ENCODE peak calls at places on chromosomes 13 and 19, in seven cellular contexts. One of them, this sample, is unnamed.

GRCh38 chr13:113033498-113033897 is 64.5 kb downstream of the MCF2L start:
- DNase-seq in colonic mucosa: no peak
- DNase-seq in H1: no peak
- DNase-seq in tibial nerve: no peak
- DNase-seq in Peyer's patch: no peak
- DNase-seq in lung: no peak
- DNase-seq in endodermal cell: no peak
- DNase-seq in this sample: no peak

GRCh38 chr19:33512580-33513137 is 8.9 kb downstream of the PEPD start:
- DNase-seq in lung: no peak
- DNase-seq in colonic mucosa: no peak
- DNase-seq in tibial nerve: no peak
- DNase-seq in Peyer's patch: no peak
- DNase-seq in endodermal cell: no peak
- DNase-seq in H1: no peak
- DNase-seq in this sample: no peak

GRCh38 chr13:77016888-77017623 is 9.9 kb downstream of the FBXL3 start:
- DNase-seq in H1: no peak
- DNase-seq in lung: no peak
- DNase-seq in tibial nerve: no peak
- DNase-seq in colonic mucosa: no peak
- DNase-seq in endodermal cell: no peak
- DNase-seq in Peyer's patch: no peak
- DNase-seq in this sample: no peak

GRCh38 chr13:82370306-82370705 is 1512.0 kb downstream of the SLITRK1 start:
- DNase-seq in colonic mucosa: no peak
- DNase-seq in Peyer's patch: no peak
- DNase-seq in H1: no peak
- DNase-seq in tibial nerve: no peak
- DNase-seq in endodermal cell: no peak
- DNase-seq in lung: no peak
- DNase-seq in this sample: no peak

GRCh38 chr13:51066091-51066831 is 44.8 kb downstream of the C13orf42 start:
- DNase-seq in colonic mucosa: no peak
- DNase-seq in H1: no peak
- DNase-seq in lung: no peak
- DNase-seq in tibial nerve: no peak
- DNase-seq in endodermal cell: peak; percentile 45
- DNase-seq in Peyer's patch: no peak
- DNase-seq in this sample: no peak

GRCh38 chr13:101640797-101641400 is 188.4 kb downstream of the ITGBL1 start:
- DNase-seq in tibial nerve: no peak
- DNase-seq in endodermal cell: no peak
- DNase-seq in H1: no peak
- DNase-seq in Peyer's patch: no peak
- DNase-seq in colonic mucosa: no peak
- DNase-seq in lung: no peak
- DNase-seq in this sample: no peak

GRCh38 chr13:21069561-21070004 is 8.2 kb upstream of the LATS2 start:
- DNase-seq in lung: no peak
- DNase-seq in Peyer's patch: no peak
- DNase-seq in H1: no peak
- DNase-seq in endodermal cell: no peak
- DNase-seq in tibial nerve: no peak
- DNase-seq in colonic mucosa: no peak
- DNase-seq in this sample: no peak

GRCh38 chr19:4976412-4977298 is 7.7 kb downstream of the KDM4B start:
- DNase-seq in lung: peak; percentile 80
- DNase-seq in colonic mucosa: peak; percentile 45
- DNase-seq in H1: no peak
- DNase-seq in tibial nerve: peak; percentile 74
- DNase-seq in Peyer's patch: no peak
- DNase-seq in endodermal cell: peak; percentile 83
- DNase-seq in this sample: no peak

GRCh38 chr13:75258159-75258782 is 223.7 kb downstream of the TBC1D4 start:
- DNase-seq in lung: no peak
- DNase-seq in endodermal cell: no peak
- DNase-seq in H1: no peak
- DNase-seq in Peyer's patch: no peak
- DNase-seq in colonic mucosa: no peak
- DNase-seq in tibial nerve: no peak
- DNase-seq in this sample: no peak

GRCh38 chr13:47250141-47250540 is 353.3 kb upstream of the HTR2A start:
- DNase-seq in endodermal cell: no peak
- DNase-seq in tibial nerve: no peak
- DNase-seq in H1: no peak
- DNase-seq in Peyer's patch: no peak
- DNase-seq in lung: no peak
- DNase-seq in colonic mucosa: no peak
- DNase-seq in this sample: no peak

GRCh38 chr13:61778531-61778930 is 362.9 kb upstream of the PCDH20 start:
- DNase-seq in lung: no peak
- DNase-seq in tibial nerve: no peak
- DNase-seq in Peyer's patch: no peak
- DNase-seq in endodermal cell: no peak
- DNase-seq in H1: peak; percentile 44
- DNase-seq in colonic mucosa: no peak
- DNase-seq in this sample: no peak

GRCh38 chr13:112072531-112073244 is 5.7 kb downstream of the SOX1 start:
- DNase-seq in lung: no peak
- DNase-seq in endodermal cell: peak; percentile 91
- DNase-seq in H1: no peak
- DNase-seq in tibial nerve: no peak
- DNase-seq in colonic mucosa: no peak
- DNase-seq in Peyer's patch: no peak
- DNase-seq in this sample: peak; percentile 7

GRCh38 chr19:3606690-3607289 is at the start of gene TBXA2R:
- DNase-seq in Peyer's patch: peak; percentile 67
- DNase-seq in colonic mucosa: peak; percentile 80
- DNase-seq in lung: peak; percentile 55
- DNase-seq in H1: no peak
- DNase-seq in endodermal cell: peak; percentile 91
- DNase-seq in tibial nerve: peak; percentile 78
- DNase-seq in this sample: peak; percentile 90

GRCh38 chr19:45391346-45391745 is 13.5 kb downstream of the PPP1R13L start:
- DNase-seq in tibial nerve: no peak
- DNase-seq in H1: no peak
- DNase-seq in colonic mucosa: no peak
- DNase-seq in Peyer's patch: no peak
- DNase-seq in endodermal cell: peak; percentile 73
- DNase-seq in lung: no peak
- DNase-seq in this sample: no peak

GRCh38 chr13:24910502-24911134 is 146.6 kb downstream of the RNF17 start:
- DNase-seq in endodermal cell: no peak
- DNase-seq in tibial nerve: no peak
- DNase-seq in H1: no peak
- DNase-seq in Peyer's patch: no peak
- DNase-seq in colonic mucosa: peak; percentile 41
- DNase-seq in lung: no peak
- DNase-seq in this sample: no peak

GRCh38 chr19:19900124-19900523 is 622 bp upstream of the ZNF93 start:
- DNase-seq in H1: no peak
- DNase-seq in lung: no peak
- DNase-seq in colonic mucosa: no peak
- DNase-seq in Peyer's patch: no peak
- DNase-seq in endodermal cell: no peak
- DNase-seq in tibial nerve: no peak
- DNase-seq in this sample: peak; percentile 35

GRCh38 chr13:113047587-113047986 is 58.0 kb upstream of the F7 start:
- DNase-seq in H1: no peak
- DNase-seq in colonic mucosa: no peak
- DNase-seq in tibial nerve: no peak
- DNase-seq in Peyer's patch: no peak
- DNase-seq in lung: no peak
- DNase-seq in endodermal cell: no peak
- DNase-seq in this sample: no peak

GRCh38 chr13:34555988-34556387 is 386.1 kb upstream of the NBEA start:
- DNase-seq in Peyer's patch: no peak
- DNase-seq in tibial nerve: no peak
- DNase-seq in colonic mucosa: no peak
- DNase-seq in endodermal cell: no peak
- DNase-seq in H1: no peak
- DNase-seq in lung: no peak
- DNase-seq in this sample: no peak

GRCh38 chr19:17328517-17329060 is 6.1 kb downstream of the ANO8 start:
- DNase-seq in tibial nerve: no peak
- DNase-seq in endodermal cell: peak; percentile 78
- DNase-seq in colonic mucosa: no peak
- DNase-seq in H1: no peak
- DNase-seq in Peyer's patch: no peak
- DNase-seq in lung: no peak
- DNase-seq in this sample: no peak

GRCh38 chr19:41957838-41958366 is 1.2 kb downstream of the RABAC1 start:
- DNase-seq in tibial nerve: no peak
- DNase-seq in Peyer's patch: peak; percentile 86
- DNase-seq in lung: peak; percentile 82
- DNase-seq in colonic mucosa: peak; percentile 87
- DNase-seq in H1: peak; percentile 64
- DNase-seq in endodermal cell: peak; percentile 94
- DNase-seq in this sample: peak; percentile 82

GRCh38 chr13:111143875-111144540 is 28.9 kb downstream of the ARHGEF7 start:
- DNase-seq in Peyer's patch: no peak
- DNase-seq in endodermal cell: no peak
- DNase-seq in H1: no peak
- DNase-seq in lung: no peak
- DNase-seq in tibial nerve: no peak
- DNase-seq in colonic mucosa: no peak
- DNase-seq in this sample: no peak

GRCh38 chr19:35549174-35549788 is 3.9 kb downstream of the TMEM147 start:
- DNase-seq in endodermal cell: peak; percentile 88
- DNase-seq in colonic mucosa: peak; percentile 68
- DNase-seq in Peyer's patch: no peak
- DNase-seq in H1: no peak
- DNase-seq in tibial nerve: no peak
- DNase-seq in lung: peak; percentile 67
- DNase-seq in this sample: peak; percentile 62

GRCh38 chr19:12668937-12669271 is 2.3 kb downstream of the WDR83 start:
- DNase-seq in H1: no peak
- DNase-seq in lung: peak; percentile 46
- DNase-seq in colonic mucosa: peak; percentile 57
- DNase-seq in tibial nerve: peak; percentile 35
- DNase-seq in Peyer's patch: no peak
- DNase-seq in endodermal cell: no peak
- DNase-seq in this sample: peak; percentile 55

GRCh38 chr19:28737021-28737525 is 475.9 kb downstream of the UQCRFS1 start:
- DNase-seq in endodermal cell: no peak
- DNase-seq in colonic mucosa: no peak
- DNase-seq in H1: no peak
- DNase-seq in lung: no peak
- DNase-seq in Peyer's patch: no peak
- DNase-seq in tibial nerve: no peak
- DNase-seq in this sample: no peak

GRCh38 chr19:21626924-21627697 is 121.7 kb downstream of the ZNF429 start:
- DNase-seq in tibial nerve: no peak
- DNase-seq in lung: no peak
- DNase-seq in H1: no peak
- DNase-seq in colonic mucosa: no peak
- DNase-seq in Peyer's patch: no peak
- DNase-seq in endodermal cell: no peak
- DNase-seq in this sample: no peak

GRCh38 chr19:2047449-2048103 is 3.5 kb downstream of the MKNK2 start:
- DNase-seq in H1: no peak
- DNase-seq in Peyer's patch: peak; percentile 88
- DNase-seq in lung: no peak
- DNase-seq in colonic mucosa: peak; percentile 66
- DNase-seq in endodermal cell: no peak
- DNase-seq in tibial nerve: no peak
- DNase-seq in this sample: no peak
- H3K4me3 ChIP-seq in H1: no peak overlapping the region
- H3K4me3 ChIP-seq in Peyer's patch: no peak overlapping the region
- H3K4me3 ChIP-seq in lung: no peak overlapping the region
- H3K4me3 ChIP-seq in colonic mucosa: peak overlapping the region; percentile 89
- H3K4me3 ChIP-seq in endodermal cell: no peak overlapping the region
- H3K4me3 ChIP-seq in tibial nerve: peak overlapping the region; percentile 96
- H3K4me3 ChIP-seq in this sample: no peak overlapping the region

DNA sequence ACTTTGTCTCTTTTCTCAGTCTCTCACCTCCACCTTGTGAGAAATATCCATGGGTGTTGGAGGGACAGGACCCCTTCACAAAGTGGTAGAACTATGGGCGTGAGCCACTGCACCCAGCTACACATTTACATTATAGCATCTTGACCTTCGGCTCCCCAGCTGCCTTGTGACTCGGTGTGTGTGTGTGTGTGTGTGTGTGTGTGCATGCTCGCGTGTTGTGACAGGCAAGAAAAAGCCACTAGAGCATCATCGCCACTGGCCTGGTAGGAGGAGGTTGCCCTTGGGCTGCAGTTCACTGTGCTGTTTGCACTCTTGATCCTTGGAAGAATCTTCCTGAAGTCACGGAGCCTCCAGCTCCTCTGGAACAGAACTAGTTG is 13.7 kb upstream of the ZNF888 start:
- DNase-seq in lung: no peak
- DNase-seq in H1: no peak
- DNase-seq in endodermal cell: no peak
- DNase-seq in tibial nerve: no peak
- DNase-seq in Peyer's patch: no peak
- DNase-seq in colonic mucosa: peak; percentile 45
- DNase-seq in this sample: no peak
- H3K27ac ChIP-seq in lung: no peak overlapping the region
- H3K27ac ChIP-seq in H1: no peak overlapping the region
- H3K27ac ChIP-seq in endodermal cell: no peak overlapping the region
- H3K27ac ChIP-seq in tibial nerve: no peak overlapping the region
- H3K27ac ChIP-seq in Peyer's patch: peak overlapping the region; percentile 35
- H3K27ac ChIP-seq in colonic mucosa: peak overlapping the region; percentile 61
- H3K27ac ChIP-seq in this sample: peak overlapping the region; percentile 85

GRCh38 chr19:47157455-47158321 is 27.1 kb downstream of the SAE1 start:
- DNase-seq in Peyer's patch: peak; percentile 54
- DNase-seq in lung: peak; percentile 31
- DNase-seq in colonic mucosa: peak; percentile 62
- DNase-seq in H1: peak; percentile 66
- DNase-seq in tibial nerve: no peak
- DNase-seq in endodermal cell: peak; percentile 91
- DNase-seq in this sample: no peak
- TF ChIP-seq CTCF in Peyer's patch: no peak
- TF ChIP-seq CTCF in lung: no peak
- TF ChIP-seq CTCF in colonic mucosa: no peak
- TF ChIP-seq CTCF in H1: peak; percentile 26
- TF ChIP-seq CTCF in tibial nerve: peak; percentile 19
- TF ChIP-seq CTCF in endodermal cell: peak; percentile 65
- TF ChIP-seq CTCF in this sample: no peak

GRCh38 chr19:1470864-1471513 is 8.0 kb downstream of the C19orf25 start:
- DNase-seq in lung: no peak
- DNase-seq in colonic mucosa: no peak
- DNase-seq in H1: no peak
- DNase-seq in tibial nerve: no peak
- DNase-seq in Peyer's patch: no peak
- DNase-seq in endodermal cell: peak; percentile 90
- DNase-seq in this sample: peak; percentile 66

GRCh38 chr19:1473056-1473400 is 6.0 kb downstream of the C19orf25 start:
- DNase-seq in tibial nerve: no peak
- DNase-seq in H1: no peak
- DNase-seq in colonic mucosa: no peak
- DNase-seq in lung: no peak
- DNase-seq in Peyer's patch: no peak
- DNase-seq in endodermal cell: no peak
- DNase-seq in this sample: no peak

GRCh38 chr19:1471514-1472107 is 7.4 kb downstream of the C19orf25 start:
- DNase-seq in endodermal cell: peak; percentile 52
- DNase-seq in Peyer's patch: no peak
- DNase-seq in tibial nerve: no peak
- DNase-seq in lung: no peak
- DNase-seq in colonic mucosa: no peak
- DNase-seq in H1: no peak
- DNase-seq in this sample: no peak

GRCh38 chr19:1473424-1473851 is 5.6 kb downstream of the C19orf25 start:
- DNase-seq in colonic mucosa: no peak
- DNase-seq in lung: no peak
- DNase-seq in tibial nerve: no peak
- DNase-seq in H1: no peak
- DNase-seq in endodermal cell: no peak
- DNase-seq in Peyer's patch: no peak
- DNase-seq in this sample: no peak

GRCh38 chr19:1472227-1473055 is 6.6 kb downstream of the C19orf25 start:
- DNase-seq in colonic mucosa: no peak
- DNase-seq in lung: no peak
- DNase-seq in Peyer's patch: no peak
- DNase-seq in endodermal cell: no peak
- DNase-seq in H1: no peak
- DNase-seq in tibial nerve: no peak
- DNase-seq in this sample: peak; percentile 77
- H3K4me3 ChIP-seq in colonic mucosa: no peak overlapping the region
- H3K4me3 ChIP-seq in lung: no peak overlapping the region
- H3K4me3 ChIP-seq in Peyer's patch: no peak overlapping the region
- H3K4me3 ChIP-seq in endodermal cell: no peak overlapping the region
- H3K4me3 ChIP-seq in H1: no peak overlapping the region
- H3K4me3 ChIP-seq in tibial nerve: no peak overlapping the region
- H3K4me3 ChIP-seq in this sample: peak overlapping the region; percentile 31